ENCODE peak calls at places on chromosomes 13 and 19, in six cellular contexts. G is osteocyte, H is thoracic aorta, T is nephron progenitor cell, Q is suprapubic skin, M is right lobe of liver. Y is an unnamed sample.

GRCh38 chr13:27868639-27869435 is 51.0 kb upstream of the PDX1 start:
- DNase-seq in M (no peak), Q (no peak), H (no peak), T (no peak), G (no peak), Y (peak; percentile 11)

GRCh38 chr19:23286477-23286876 is 36.3 kb upstream of the ZNF724 start:
- DNase-seq in T (no peak), M (no peak), Q (no peak), H (no peak), G (no peak), Y (no peak)

GRCh38 chr13:95341441-95341840 is 40.2 kb upstream of the ABCC4 start:
- DNase-seq in T (no peak), G (no peak), M (no peak), Q (no peak), H (no peak), Y (no peak)

GRCh38 chr13:26249551-26249950 is 4.4 kb upstream of the CDK8 start:
- DNase-seq in Q (no peak), H (no peak), M (no peak), T (no peak), G (no peak), Y (no peak)

GRCh38 chr13:75425216-75426009 is 56.6 kb downstream of the TBC1D4 start:
- DNase-seq in Q (no peak), T (no peak), H (no peak), G (no peak), M (no peak), Y (no peak)

GRCh38 chr13:35164324-35164932 is 222.4 kb downstream of the NBEA start:
- DNase-seq in H (no peak), M (no peak), G (no peak), T (no peak), Q (no peak), Y (peak; percentile 43)

GRCh38 chr19:38683393-38684077 is 36.1 kb downstream of the ACTN4 start:
- DNase-seq in G (peak; percentile 91), M (peak; percentile 93), Q (no peak), H (no peak), T (no peak), Y (peak; percentile 90)

GRCh38 chr13:111519041-111519440 is 198.6 kb downstream of the TEX29 start:
- DNase-seq in G (no peak), T (no peak), Q (no peak), M (peak; percentile 41), H (no peak), Y (no peak)

GRCh38 chr19:2168619-2169424 is 5.1 kb downstream of the DOT1L start:
- DNase-seq in Q (peak; percentile 98), G (peak; percentile 93), H (peak; percentile 99), T (peak; percentile 79), M (peak; percentile 98), Y (peak; percentile 99)

GRCh38 chr19:12840091-12841079 is 2.1 kb downstream of the MAST1 start:
- DNase-seq in G (no peak), M (no peak), H (no peak), Q (no peak), T (peak; percentile 98), Y (peak; percentile 74)

GRCh38 chr19:16342002-16342715 is 17.5 kb downstream of the KLF2 start:
- DNase-seq in M (no peak), H (no peak), G (no peak), Q (no peak), T (no peak), Y (no peak)

GRCh38 chr13:106917673-106918652 is 350.0 kb upstream of the ARGLU1 start:
- DNase-seq in Q (peak; percentile 84), G (peak; percentile 94), H (peak; percentile 9), T (peak; percentile 89), M (peak; percentile 84), Y (peak; percentile 57)

GRCh38 chr13:75769141-75769905 is 133.2 kb downstream of the LMO7 start:
- DNase-seq in M (no peak), H (no peak), Q (no peak), G (no peak), T (no peak), Y (peak; percentile 43)

GRCh38 chr13:36382030-36382429 is 35.8 kb upstream of the SPART start:
- DNase-seq in Q (no peak), M (no peak), H (no peak), G (no peak), T (no peak), Y (no peak)

GRCh38 chr19:514166-514663 is 6.9 kb downstream of the TPGS1 start:
- DNase-seq in Q (no peak), G (no peak), M (no peak), H (no peak), T (no peak), Y (no peak)

GRCh38 chr19:1468274-1469199 is 10.5 kb downstream of the C19orf25 start:
- DNase-seq in Q (no peak), G (no peak), T (peak; percentile 53), H (no peak), M (no peak), Y (peak; percentile 49)

GRCh38 chr19:43775299-43775890 is 5.4 kb downstream of the KCNN4 start:
- DNase-seq in M (no peak), H (no peak), G (no peak), T (no peak), Q (no peak), Y (no peak)

GRCh38 chr19:43776285-43776684 is 4.5 kb downstream of the KCNN4 start:
- DNase-seq in T (no peak), G (no peak), M (no peak), Q (no peak), H (no peak), Y (no peak)

GRCh38 chr19:43777163-43777700 is 3.5 kb downstream of the KCNN4 start:
- DNase-seq in H (no peak), Q (no peak), M (no peak), G (no peak), T (no peak), Y (no peak)

GRCh38 chr19:43773725-43774102 is 7.1 kb downstream of the KCNN4 start:
- DNase-seq in G (no peak), Q (no peak), M (no peak), T (no peak), H (no peak), Y (no peak)

DNA sequence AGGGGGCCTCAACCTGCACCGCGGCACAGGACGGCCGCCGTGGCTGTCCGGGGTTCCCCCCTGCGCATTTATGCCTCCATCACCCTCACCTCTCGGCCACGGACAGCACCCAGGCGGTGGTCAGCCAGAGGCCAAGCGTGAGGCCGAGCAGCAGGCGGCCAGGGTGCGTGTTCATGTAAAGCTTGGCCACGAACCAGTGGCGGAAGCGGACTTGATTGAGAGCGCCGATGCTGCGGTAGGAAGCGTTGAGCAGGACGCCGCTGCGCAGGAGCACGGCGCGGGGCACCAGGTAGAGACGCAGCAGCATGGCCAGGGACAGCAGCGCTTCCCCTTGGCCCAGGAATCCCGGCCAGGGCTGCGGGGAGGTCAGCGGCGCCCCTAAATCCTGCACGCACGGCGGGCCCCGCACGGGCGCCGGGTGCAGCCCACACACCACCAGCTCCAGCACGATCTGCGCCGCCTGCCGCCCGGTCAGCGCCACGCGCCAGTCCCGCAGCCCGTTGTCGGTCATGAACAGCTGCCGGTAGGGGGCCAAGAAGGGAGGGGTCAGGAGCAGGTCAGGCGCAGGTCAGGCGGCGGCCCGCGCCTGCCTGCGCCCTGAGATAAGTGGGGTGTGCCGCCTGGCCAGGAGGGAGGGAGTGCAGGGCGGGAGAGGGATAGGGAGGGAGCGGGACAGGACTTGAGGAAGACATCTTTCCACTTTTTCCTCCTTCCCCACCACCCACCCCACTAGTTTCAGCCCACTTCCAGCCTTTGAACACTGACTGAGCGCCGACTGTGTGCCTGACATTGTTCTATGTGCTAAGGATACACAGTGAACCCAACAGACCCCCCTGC is 6.5 kb downstream of the KCNN4 start:
- DNase-seq in T (peak; percentile 86), H (no peak), G (no peak), Q (no peak), M (peak; percentile 67), Y (peak; percentile 56)
- TF ChIP-seq CTCF in T (peak; percentile 57), H (peak; percentile 52), G (peak; percentile 61), Q (peak; percentile 65), M (peak; percentile 49), Y (peak; percentile 42)

GRCh38 chr13:23715762-23716235 is 145.6 kb downstream of the TNFRSF19 start:
- DNase-seq in Q (no peak), G (no peak), H (no peak), T (peak; percentile 20), M (no peak), Y (no peak)

GRCh38 chr13:23718916-23719470 is 148.8 kb downstream of the TNFRSF19 start:
- DNase-seq in Q (no peak), H (no peak), G (no peak), M (no peak), T (no peak), Y (peak; percentile 34)

GRCh38 chr13:23714672-23715071 is 144.5 kb downstream of the TNFRSF19 start:
- DNase-seq in Q (no peak), T (no peak), M (no peak), G (no peak), H (no peak), Y (no peak)

GRCh38 chr13:23711355-23711754 is 141.1 kb downstream of the TNFRSF19 start:
- DNase-seq in M (no peak), G (no peak), Q (no peak), H (no peak), T (no peak), Y (no peak)

DNA sequence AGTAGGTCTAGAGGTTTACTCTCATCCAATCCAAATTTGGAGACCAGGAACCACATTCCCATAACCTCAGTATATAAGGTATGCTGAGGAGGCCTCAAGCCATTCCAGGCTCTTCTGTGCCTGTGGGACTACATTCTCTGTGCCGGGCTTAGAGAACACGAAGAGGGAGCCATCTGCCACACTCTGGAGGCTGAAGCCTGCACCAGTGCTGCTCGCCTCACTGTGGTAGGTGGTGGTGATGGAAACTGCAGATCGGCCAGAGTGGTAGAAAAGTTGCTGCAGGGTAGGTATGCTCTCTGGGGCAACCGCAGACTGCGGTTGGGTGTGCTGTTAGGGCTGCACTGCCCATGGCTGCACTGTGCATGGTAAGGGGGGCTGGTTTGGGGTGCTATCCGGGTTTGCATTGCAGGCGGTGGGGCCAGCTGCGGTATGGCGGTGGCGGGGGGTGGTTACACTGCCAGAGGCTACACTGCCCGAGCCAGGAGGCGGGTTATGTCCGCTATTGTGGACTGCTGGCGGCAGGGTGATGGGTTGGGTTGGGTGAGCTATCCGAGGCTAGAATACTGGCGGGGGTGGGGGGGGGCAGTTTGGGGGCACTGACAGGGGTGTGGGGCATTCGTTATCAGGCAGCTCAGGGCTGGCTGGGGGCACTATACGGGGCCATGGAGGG is 145.0 kb downstream of the TNFRSF19 start:
- DNase-seq in Q (no peak), G (no peak), M (no peak), H (no peak), T (no peak), Y (no peak)
- TF ChIP-seq CTCF in Q (no peak), G (no peak), M (no peak), H (no peak), T (no peak), Y (no peak)

DNA sequence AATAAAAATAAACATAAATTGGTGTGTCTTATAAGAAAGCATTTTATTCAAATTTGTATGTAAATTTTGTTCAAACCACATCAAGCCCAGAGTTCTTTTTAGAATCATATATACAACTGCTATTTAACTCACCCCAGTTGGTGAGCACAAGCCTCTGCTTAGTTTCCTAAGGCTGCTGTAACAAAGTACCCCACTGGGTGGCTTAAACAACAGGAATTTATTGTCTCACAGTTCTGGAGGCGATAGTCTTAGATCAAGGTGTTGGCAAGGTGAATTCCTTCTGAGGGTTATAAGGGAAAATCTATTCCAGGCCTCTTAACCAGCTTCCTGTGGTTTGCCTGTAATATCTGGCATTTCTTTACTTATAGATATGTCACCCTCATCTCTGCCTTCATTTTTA is 1133.5 kb downstream of the OLFM4 start:
- DNase-seq in M (no peak), G (no peak), Q (no peak), T (no peak), H (no peak), Y (no peak)
- TF ChIP-seq CTCF in M (no peak), G (no peak), Q (no peak), T (peak; percentile 10), H (no peak), Y (no peak)

GRCh38 chr19:11457115-11457514 is 21.7 kb downstream of the PRKCSH start:
- DNase-seq in M (no peak), T (peak; percentile 56), H (no peak), Q (no peak), G (no peak), Y (no peak)
- TF ChIP-seq CTCF in M (no peak), T (no peak), H (no peak), Q (no peak), G (no peak), Y (no peak)